ENCODE peak calls at places on chromosomes 16 and 17, in four cellular contexts. W is activated gamma-delta T cell treated with Interleukin-2 at 50 U/mL for 16 hours; M is body of pancreas; X is activated naive CD4-positive, alpha-beta T cell treated with Interleukin-2 at 50 U/mL for 16 hours. E is an unnamed sample.

GRCh38 chr16:12869681-12870427 is 31.5 kb upstream of the SHISA9 start:
- DNase-seq in W (no peak), M (no peak), X (no peak), E (no peak)

GRCh38 chr16:50573947-50574751 is 26.0 kb downstream of the NKD1 start:
- DNase-seq in W (no peak), M (no peak), X (no peak), E (no peak)

GRCh38 chr16:89047331-89048086 is 46.1 kb upstream of the ACSF3 start:
- DNase-seq in W (no peak), M (no peak), X (no peak), E (no peak)

GRCh38 chr16:58635502-58635901 is 5.9 kb upstream of the CNOT1 start:
- DNase-seq in W (no peak), M (no peak), X (no peak), E (no peak)

GRCh38 chr17:4945176-4945943 is 3.0 kb downstream of the PFN1 start:
- DNase-seq in W (peak; percentile 75), M (peak; percentile 66), X (peak; percentile 89), E (peak; percentile 88)

GRCh38 chr16:70396209-70396904 is 42.5 kb downstream of the ST3GAL2 start:
- DNase-seq in W (no peak), M (no peak), X (no peak), E (peak; percentile 34)

GRCh38 chr17:58317421-58318064 is 11.1 kb downstream of the TSPOAP1 start:
- DNase-seq in W (peak; percentile 72), M (peak; percentile 54), X (peak; percentile 80), E (peak; percentile 64)

GRCh38 chr16:62913333-62913732 is 877.1 kb upstream of the CDH8 start:
- DNase-seq in W (no peak), M (no peak), X (no peak), E (no peak)

GRCh38 chr16:67943619-67944503 is at the start of gene LCAT:
- DNase-seq in W (no peak), M (no peak), X (no peak), E (no peak)

GRCh38 chr17:11122908-11123307 is 118.1 kb upstream of the SHISA6 start:
- DNase-seq in W (no peak), M (no peak), X (no peak), E (no peak)

GRCh38 chr17:16866436-16866835 is 105.5 kb downstream of the TNFRSF13B start:
- DNase-seq in W (no peak), M (no peak), X (no peak), E (no peak)